ENCODE peak calls at places on chromosomes 2 and 18, in five cellular contexts. F, X, R, T and B are unnamed samples.

GRCh38 chr2:169928463-169928864 is 101.2 kb downstream of the UBR3 start:
- DNase-seq in F (no peak), X (no peak), R (peak; percentile 59), T (no peak), B (peak; percentile 0)

GRCh38 chr2:145190031-145190703 is 670.2 kb upstream of the ZEB2 start:
- DNase-seq in F (no peak), X (no peak), R (no peak), T (no peak), B (no peak)

GRCh38 chr2:217685255-217685605 is 317.6 kb downstream of the TNS1 start:
- DNase-seq in F (no peak), X (no peak), R (no peak), T (no peak), B (no peak)

GRCh38 chr2:100928235-100928634 is 73.9 kb upstream of the RPL31 start:
- DNase-seq in F (no peak), X (no peak), R (no peak), T (no peak), B (no peak)

GRCh38 chr18:1505856-1506255 is 601.2 kb downstream of the ADCYAP1 start:
- DNase-seq in F (no peak), X (no peak), R (no peak), T (no peak), B (no peak)

GRCh38 chr2:47620717-47621437 is 162.1 kb upstream of the MSH6 start:
- DNase-seq in F (no peak), X (no peak), R (no peak), T (no peak), B (no peak)

GRCh38 chr2:10555810-10556111 is 107.6 kb upstream of the ODC1 start:
- DNase-seq in F (no peak), X (no peak), R (no peak), T (no peak), B (no peak)

GRCh38 chr2:219344756-219345458 is 12.4 kb upstream of the RESP18 start:
- DNase-seq in F (no peak), X (peak; percentile 53), R (peak; percentile 18), T (peak; percentile 11), B (no peak)

GRCh38 chr2:177275671-177276070 is 11.1 kb upstream of the NFE2L2 start:
- DNase-seq in F (no peak), X (no peak), R (no peak), T (no peak), B (no peak)

GRCh38 chr18:10315542-10315941 is 138.9 kb upstream of the APCDD1 start:
- DNase-seq in F (no peak), X (no peak), R (no peak), T (no peak), B (no peak)

GRCh38 chr2:157194097-157194688 is 63.3 kb upstream of the GALNT5 start:
- DNase-seq in F (no peak), X (peak; percentile 8), R (peak; percentile 62), T (no peak), B (no peak)

GRCh38 chr2:228352048-228352447 is 170.6 kb upstream of the SPHKAP start:
- DNase-seq in F (no peak), X (no peak), R (no peak), T (no peak), B (no peak)

GRCh38 chr2:16281451-16282330 is 341.3 kb downstream of the MYCN start:
- DNase-seq in F (no peak), X (no peak), R (peak; percentile 79), T (peak; percentile 25), B (no peak)

GRCh38 chr2:168992591-168993349 is 38.4 kb downstream of the ABCB11 start:
- DNase-seq in F (no peak), X (no peak), R (no peak), T (no peak), B (no peak)

GRCh38 chr2:188452084-188452483 is 160.4 kb downstream of the GULP1 start:
- DNase-seq in F (no peak), X (no peak), R (no peak), T (no peak), B (no peak)

GRCh38 chr2:221518201-221518936 is 53.7 kb downstream of the EPHA4 start:
- DNase-seq in F (no peak), X (no peak), R (peak; percentile 25), T (no peak), B (no peak)

GRCh38 chr2:9179572-9180201 is 26.9 kb upstream of the ASAP2 start:
- DNase-seq in F (no peak), X (no peak), R (no peak), T (no peak), B (no peak)

GRCh38 chr2:18814387-18814786 is 225.0 kb upstream of the NT5C1B start:
- DNase-seq in F (no peak), X (no peak), R (no peak), T (no peak), B (no peak)

GRCh38 chr18:79988079-79988924 is at the start of gene TXNL4A:
- DNase-seq in F (no peak), X (peak; percentile 36), R (peak; percentile 79), T (peak; percentile 55), B (peak; percentile 73)

GRCh38 chr2:129895526-129896082 is 83.9 kb upstream of the RAB6C start:
- DNase-seq in F (no peak), X (no peak), R (no peak), T (no peak), B (no peak)

GRCh38 chr2:65240657-65241056 is 13.0 kb downstream of the ACTR2 start:
- DNase-seq in F (no peak), X (no peak), R (no peak), T (no peak), B (no peak)

GRCh38 chr2:170145675-170146432 is 32.1 kb upstream of the MYO3B start:
- DNase-seq in F (no peak), X (no peak), R (no peak), T (no peak), B (no peak)

GRCh38 chr2:72998724-72999123 is 72.8 kb downstream of the SFXN5 start:
- DNase-seq in F (no peak), X (no peak), R (no peak), T (no peak), B (no peak)

GRCh38 chr2:162333968-162334367 is 10.0 kb upstream of the GCA start:
- DNase-seq in F (no peak), X (no peak), R (no peak), T (no peak), B (no peak)

GRCh38 chr2:239598732-239599090 is 197.9 kb upstream of the HDAC4 start:
- DNase-seq in F (no peak), X (no peak), R (no peak), T (no peak), B (no peak)

GRCh38 chr2:163736433-163737168 is 793 bp upstream of the FIGN start:
- DNase-seq in F (no peak), X (peak; percentile 10), R (no peak), T (peak; percentile 77), B (no peak)

GRCh38 chr2:126049461-126049860 is 606.5 kb upstream of the GYPC start:
- DNase-seq in F (no peak), X (no peak), R (no peak), T (no peak), B (no peak)

GRCh38 chr2:8364668-8365067 is 317.2 kb upstream of the ID2 start:
- DNase-seq in F (no peak), X (no peak), R (no peak), T (no peak), B (no peak)

GRCh38 chr2:205654878-205655601 is 27.3 kb upstream of the NRP2 start:
- DNase-seq in F (no peak), X (no peak), R (no peak), T (no peak), B (no peak)

GRCh38 chr2:238936162-238937052 is 88.5 kb downstream of the TWIST2 start:
- DNase-seq in F (no peak), X (no peak), R (no peak), T (no peak), B (no peak)

GRCh38 chr2:1817256-1818127 is 73.2 kb upstream of the PXDN start:
- DNase-seq in F (no peak), X (no peak), R (peak; percentile 85), T (peak; percentile 30), B (no peak)

GRCh38 chr2:24675338-24675737 is 117.9 kb downstream of the PTRHD1 start:
- DNase-seq in F (no peak), X (no peak), R (no peak), T (no peak), B (no peak)

GRCh38 chr2:206799083-206799482 is 33.7 kb downstream of the FASTKD2 start:
- DNase-seq in F (no peak), X (no peak), R (no peak), T (no peak), B (no peak)